ENCODE peak calls at places on chromosomes 7 and 10, in eight cellular contexts. L is stimulated activated CD8-positive, alpha-beta memory T cell treated with anti-CD3 and anti-CD28 coated beads, Interleukin-12 subunit alpha, Interleukin-12 subunit beta, amount 100 ng/mL, for 1 hour; Y is left ventricle myocardium superior; S is GM04504; Z is A549; T is OCI-LY7; G is GM12865; R is NCI-H1105. I is an unnamed sample.

GRCh38 chr10:109892885-109893284 is 30.4 kb downstream of the XPNPEP1 start:
- DNase-seq in L (no peak), Y (no peak), S (no peak), Z (no peak), T (no peak), G (no peak), R (no peak), I (no peak)

GRCh38 chr7:66429498-66430163 is 199.1 kb upstream of the KCTD7 start:
- DNase-seq in L (no peak), Y (no peak), S (no peak), Z (no peak), T (no peak), G (no peak), R (no peak), I (no peak)

GRCh38 chr7:130352335-130353074 is 7.9 kb downstream of the CPA5 start:
- DNase-seq in L (no peak), Y (no peak), S (peak; percentile 41), Z (no peak), T (no peak), G (no peak), R (peak; percentile 98), I (no peak)

GRCh38 chr7:26005683-26006410 is 146.2 kb upstream of the NFE2L3 start:
- DNase-seq in L (no peak), Y (no peak), S (no peak), Z (no peak), T (no peak), G (no peak), R (no peak), I (no peak)

GRCh38 chr7:142130282-142130681 is 18.8 kb downstream of the MGAM2 start:
- DNase-seq in L (no peak), Y (no peak), S (no peak), Z (no peak), T (no peak), G (no peak), R (no peak), I (no peak)

GRCh38 chr7:3533040-3533439 is 232.0 kb downstream of the SDK1 start:
- DNase-seq in L (no peak), Y (no peak), S (no peak), Z (no peak), T (no peak), G (no peak), R (no peak), I (no peak)

GRCh38 chr7:78905449-78905848 is 548.0 kb downstream of the MAGI2 start:
- DNase-seq in L (no peak), Y (no peak), S (no peak), Z (no peak), T (no peak), G (no peak), R (no peak), I (no peak)

GRCh38 chr7:130906575-130906974 is 172.6 kb upstream of the KLF14 start:
- DNase-seq in L (no peak), Y (no peak), S (no peak), Z (no peak), T (no peak), G (no peak), R (no peak), I (no peak)

I was measured in right lobe of liver.